ENCODE peak calls at places on chromosome 4, in ten cellular contexts. B, D, S, L, I, N, R, Q, O and P are unnamed samples.
A peak's percentile ranks its signal among the peaks of the same experiment; 100 is the strongest.

GRCh38 chr4:185713731-185714130 is 98.3 kb downstream of the SORBS2 start:
- DNase-seq in B (no peak), D (no peak), S (no peak), L (no peak), I (no peak), N (no peak), R (no peak), Q (no peak), O (no peak), P (no peak)

GRCh38 chr4:39697740-39698423 is at the start of gene UBE2K:
- DNase-seq in B (peak; percentile 94), D (peak; percentile 86), S (peak; percentile 84), L (peak; percentile 90), I (peak; percentile 94), N (peak; percentile 88), R (peak; percentile 85), Q (peak; percentile 94), O (peak; percentile 85), P (peak; percentile 73)

GRCh38 chr4:101835121-101835904 is 44.8 kb downstream of the BANK1 start:
- DNase-seq in B (no peak), D (peak; percentile 49), S (peak; percentile 75), L (no peak), I (no peak), N (peak; percentile 7), R (no peak), Q (no peak), O (no peak), P (peak; percentile 28)

GRCh38 chr4:39357002-39357401 is 9.2 kb downstream of the RFC1 start:
- DNase-seq in B (peak; percentile 75), D (no peak), S (no peak), L (no peak), I (no peak), N (no peak), R (no peak), Q (no peak), O (no peak), P (no peak)

GRCh38 chr4:64230709-64231310 is 178.4 kb downstream of the TECRL start:
- DNase-seq in B (no peak), D (no peak), S (peak; percentile 27), L (no peak), I (peak; percentile 45), N (peak; percentile 31), R (no peak), Q (no peak), O (no peak), P (no peak)

GRCh38 chr4:182338731-182339130 is 95.5 kb downstream of the TENM3 start:
- DNase-seq in B (no peak), D (no peak), S (peak; percentile 54), L (no peak), I (no peak), N (no peak), R (no peak), Q (no peak), O (no peak), P (no peak)

GRCh38 chr4:138488527-138488926 is 246.4 kb upstream of the SLC7A11 start:
- DNase-seq in B (no peak), D (no peak), S (peak; percentile 1), L (no peak), I (no peak), N (no peak), R (no peak), Q (no peak), O (no peak), P (no peak)

GRCh38 chr4:111989817-111990216 is 155.4 kb upstream of the FAM241A start:
- DNase-seq in B (no peak), D (no peak), S (no peak), L (no peak), I (no peak), N (no peak), R (no peak), Q (no peak), O (no peak), P (no peak)

GRCh38 chr4:40960926-40961325 is 211.2 kb downstream of the NSUN7 start:
- DNase-seq in B (no peak), D (no peak), S (no peak), L (no peak), I (no peak), N (no peak), R (no peak), Q (no peak), O (no peak), P (no peak)

GRCh38 chr4:36399762-36400353 is 118.4 kb downstream of the DTHD1 start:
- DNase-seq in B (no peak), D (no peak), S (peak; percentile 2), L (peak; percentile 61), I (peak; percentile 52), N (no peak), R (peak; percentile 9), Q (no peak), O (peak; percentile 76), P (peak; percentile 48)

GRCh38 chr4:94486372-94486801 is 34.6 kb downstream of the PDLIM5 start:
- DNase-seq in B (no peak), D (no peak), S (peak; percentile 24), L (no peak), I (no peak), N (no peak), R (no peak), Q (no peak), O (no peak), P (no peak)

GRCh38 chr4:41095973-41096372 is 118.4 kb downstream of the APBB2 start:
- DNase-seq in B (no peak), D (no peak), S (peak; percentile 47), L (no peak), I (no peak), N (no peak), R (no peak), Q (no peak), O (no peak), P (no peak)

GRCh38 chr4:174222266-174222872 is 61.1 kb downstream of the FBXO8 start:
- DNase-seq in B (no peak), D (no peak), S (peak; percentile 43), L (no peak), I (no peak), N (peak; percentile 45), R (peak; percentile 33), Q (no peak), O (peak; percentile 13), P (no peak)

GRCh38 chr4:8218371-8219050 is 19.4 kb downstream of the SH3TC1 start:
- DNase-seq in B (no peak), D (no peak), S (no peak), L (no peak), I (no peak), N (no peak), R (no peak), Q (no peak), O (no peak), P (no peak)

GRCh38 chr4:122221322-122221721 is 69.2 kb downstream of the BLTP1 start:
- DNase-seq in B (no peak), D (no peak), S (no peak), L (no peak), I (no peak), N (peak; percentile 49), R (no peak), Q (no peak), O (no peak), P (no peak)

GRCh38 chr4:65089666-65090065 is 580.6 kb downstream of the EPHA5 start:
- DNase-seq in B (no peak), D (no peak), S (peak; percentile 1), L (no peak), I (no peak), N (no peak), R (no peak), Q (no peak), O (no peak), P (no peak)

GRCh38 chr4:109611045-109611616 is 51.1 kb downstream of the MCUB start:
- DNase-seq in B (no peak), D (no peak), S (no peak), L (no peak), I (no peak), N (no peak), R (no peak), Q (no peak), O (no peak), P (no peak)

GRCh38 chr4:143286733-143287570 is 49.7 kb upstream of the GAB1 start:
- DNase-seq in B (no peak), D (no peak), S (peak; percentile 75), L (no peak), I (no peak), N (no peak), R (no peak), Q (no peak), O (no peak), P (no peak)

GRCh38 chr4:2341261-2341841 is 77.1 kb downstream of the ZFYVE28 start:
- DNase-seq in B (no peak), D (peak; percentile 37), S (no peak), L (no peak), I (no peak), N (no peak), R (no peak), Q (peak; percentile 13), O (peak; percentile 2), P (no peak)

GRCh38 chr4:114807759-114808404 is 209.3 kb downstream of the UGT8 start:
- DNase-seq in B (peak; percentile 49), D (no peak), S (peak; percentile 28), L (peak; percentile 26), I (peak; percentile 83), N (peak; percentile 46), R (peak; percentile 65), Q (peak; percentile 31), O (peak; percentile 42), P (no peak)

GRCh38 chr4:121786221-121786620 is 14.9 kb upstream of the EXOSC9 start:
- DNase-seq in B (no peak), D (no peak), S (no peak), L (no peak), I (no peak), N (no peak), R (no peak), Q (no peak), O (no peak), P (no peak)

GRCh38 chr4:88802138-88802537 is 104.5 kb upstream of the NAP1L5 start:
- DNase-seq in B (no peak), D (no peak), S (no peak), L (no peak), I (no peak), N (peak; percentile 23), R (no peak), Q (no peak), O (no peak), P (no peak)

GRCh38 chr4:8762356-8762755 is 109.3 kb downstream of the HMX1 start:
- DNase-seq in B (no peak), D (no peak), S (peak; percentile 1), L (no peak), I (peak; percentile 26), N (no peak), R (no peak), Q (peak; percentile 30), O (no peak), P (no peak)

GRCh38 chr4:20341121-20341758 is 89.5 kb downstream of the SLIT2 start:
- DNase-seq in B (no peak), D (no peak), S (no peak), L (no peak), I (no peak), N (no peak), R (no peak), Q (no peak), O (no peak), P (no peak)

GRCh38 chr4:74206088-74206826 is 48.3 kb downstream of the MTHFD2L start:
- DNase-seq in B (peak; percentile 28), D (no peak), S (no peak), L (no peak), I (no peak), N (no peak), R (no peak), Q (no peak), O (no peak), P (no peak)

GRCh38 chr4:78379991-78380739 is 171.4 kb upstream of the ANXA3 start:
- DNase-seq in B (no peak), D (no peak), S (peak; percentile 32), L (no peak), I (no peak), N (no peak), R (no peak), Q (no peak), O (no peak), P (no peak)

GRCh38 chr4:142402156-142402555 is 443.9 kb downstream of the INPP4B start:
- DNase-seq in B (no peak), D (no peak), S (peak; percentile 47), L (no peak), I (no peak), N (no peak), R (no peak), Q (no peak), O (no peak), P (no peak)

GRCh38 chr4:128163177-128164117 is 102.3 kb downstream of the LARP1B start:
- DNase-seq in B (no peak), D (no peak), S (peak; percentile 55), L (no peak), I (peak; percentile 48), N (peak; percentile 53), R (no peak), Q (no peak), O (no peak), P (no peak)